ENCODE peak calls at places on chromosomes 7 and 10, in ten cellular contexts. K is heart right ventricle, O is sigmoid colon, F is fibroblast of lung, W is colonic mucosa, U is body of pancreas, G is brain microvascular endothelial cell, C is astrocyte, X is neural progenitor cell, I is left ventricle myocardium inferior. R is an unnamed sample.

GRCh38 chr10:113187066-113187777 is 237.2 kb downstream of the TCF7L2 start:
- DNase-seq in K (peak; percentile 84), O (peak; percentile 92), F (peak; percentile 14), W (no peak), U (peak; percentile 65), G (peak; percentile 14), C (peak; percentile 10), X (no peak), I (peak; percentile 75), R (peak; percentile 44)

GRCh38 chr10:110919971-110920881 is 822 bp downstream of the SHOC2 start:
- DNase-seq in K (peak; percentile 42), O (peak; percentile 73), F (peak; percentile 39), W (peak; percentile 56), U (peak; percentile 48), G (peak; percentile 22), C (no peak), X (peak; percentile 70), I (no peak), R (peak; percentile 60)

GRCh38 chr10:73884017-73884416 is 9.7 kb upstream of the CAMK2G start:
- DNase-seq in K (no peak), O (no peak), F (no peak), W (no peak), U (no peak), G (no peak), C (no peak), X (no peak), I (no peak), R (no peak)

GRCh38 chr7:19587291-19587690 is 121.5 kb downstream of the POLR1F start:
- DNase-seq in K (no peak), O (no peak), F (no peak), W (no peak), U (no peak), G (no peak), C (no peak), X (peak; percentile 14), I (no peak), R (no peak)

GRCh38 chr7:132578050-132578370 is 1.7 kb upstream of the PLXNA4 start:
- DNase-seq in K (no peak), O (no peak), F (no peak), W (no peak), U (no peak), G (no peak), C (no peak), X (no peak), I (no peak), R (no peak)

GRCh38 chr7:151366872-151367207 is 25.2 kb downstream of the NUB1 start:
- DNase-seq in K (no peak), O (peak; percentile 82), F (peak; percentile 86), W (no peak), U (no peak), G (peak; percentile 60), C (peak; percentile 82), X (no peak), I (no peak), R (peak; percentile 76)

GRCh38 chr10:95613330-95613729 is 43.2 kb downstream of the ALDH18A1 start:
- DNase-seq in K (no peak), O (no peak), F (no peak), W (no peak), U (no peak), G (no peak), C (no peak), X (no peak), I (no peak), R (no peak)

GRCh38 chr10:67696029-67696428 is at the start of gene CTNNA3:
- DNase-seq in K (no peak), O (no peak), F (no peak), W (no peak), U (no peak), G (no peak), C (no peak), X (peak; percentile 37), I (no peak), R (no peak)

GRCh38 chr7:70553364-70553763 is 578.6 kb upstream of the GALNT17 start:
- DNase-seq in K (no peak), O (no peak), F (no peak), W (no peak), U (no peak), G (no peak), C (no peak), X (no peak), I (no peak), R (no peak)

GRCh38 chr10:57015595-57016303 is 654.7 kb upstream of the ZWINT start:
- DNase-seq in K (no peak), O (no peak), F (no peak), W (no peak), U (no peak), G (no peak), C (no peak), X (no peak), I (no peak), R (no peak)

GRCh38 chr7:151091431-151091830 is 5.2 kb downstream of the AGAP3 start:
- DNase-seq in K (no peak), O (no peak), F (no peak), W (peak; percentile 78), U (peak; percentile 54), G (no peak), C (no peak), X (peak; percentile 70), I (no peak), R (peak; percentile 22)

GRCh38 chr10:70756710-70757360 is 28.3 kb downstream of the TBATA start:
- DNase-seq in K (no peak), O (no peak), F (peak; percentile 20), W (no peak), U (no peak), G (peak; percentile 47), C (peak; percentile 30), X (no peak), I (no peak), R (peak; percentile 74)

GRCh38 chr7:140557809-140558518 is 78.7 kb upstream of the MKRN1 start:
- DNase-seq in K (no peak), O (no peak), F (no peak), W (no peak), U (no peak), G (no peak), C (no peak), X (no peak), I (no peak), R (no peak)

GRCh38 chr7:36509962-36510361 is 120.3 kb downstream of the ANLN start:
- DNase-seq in K (no peak), O (no peak), F (no peak), W (no peak), U (no peak), G (no peak), C (no peak), X (no peak), I (no peak), R (no peak)

GRCh38 chr7:153381275-153382119 is 621.9 kb downstream of the ACTR3B start:
- DNase-seq in K (peak; percentile 23), O (peak; percentile 77), F (no peak), W (no peak), U (peak; percentile 43), G (no peak), C (no peak), X (peak; percentile 62), I (no peak), R (no peak)
- TF ChIP-seq CTCF in K (peak; percentile 73), O (peak; percentile 91), F (no peak), W (peak; percentile 52), U (peak; percentile 71), G (peak; percentile 34), C (peak; percentile 45), X (peak; percentile 88), I (peak; percentile 75), R (peak; percentile 13)

GRCh38 chr10:71829171-71829570 is 21.9 kb downstream of the PSAP start:
- DNase-seq in K (no peak), O (peak; percentile 84), F (peak; percentile 53), W (no peak), U (no peak), G (no peak), C (no peak), X (no peak), I (no peak), R (peak; percentile 53)

GRCh38 chr10:71825217-71825616 is 25.8 kb downstream of the PSAP start:
- DNase-seq in K (no peak), O (no peak), F (no peak), W (no peak), U (no peak), G (no peak), C (no peak), X (no peak), I (no peak), R (no peak)

GRCh38 chr10:71830726-71831125 is 20.3 kb downstream of the PSAP start:
- DNase-seq in K (no peak), O (no peak), F (no peak), W (no peak), U (no peak), G (no peak), C (no peak), X (no peak), I (no peak), R (no peak)

GRCh38 chr10:71828702-71829101 is 22.3 kb downstream of the PSAP start:
- DNase-seq in K (no peak), O (no peak), F (no peak), W (no peak), U (no peak), G (no peak), C (no peak), X (no peak), I (no peak), R (no peak)

GRCh38 chr10:71827828-71828227 is 23.2 kb downstream of the PSAP start:
- DNase-seq in K (no peak), O (no peak), F (no peak), W (no peak), U (no peak), G (no peak), C (no peak), X (no peak), I (no peak), R (no peak)
- H3K4me3 ChIP-seq in K (no peak overlapping the region), O (no peak overlapping the region), F (no peak overlapping the region), W (no peak overlapping the region), U (no peak overlapping the region), G (no peak overlapping the region), C (no peak overlapping the region), X (no peak overlapping the region), I (no peak overlapping the region), R (no peak overlapping the region)

DNA sequence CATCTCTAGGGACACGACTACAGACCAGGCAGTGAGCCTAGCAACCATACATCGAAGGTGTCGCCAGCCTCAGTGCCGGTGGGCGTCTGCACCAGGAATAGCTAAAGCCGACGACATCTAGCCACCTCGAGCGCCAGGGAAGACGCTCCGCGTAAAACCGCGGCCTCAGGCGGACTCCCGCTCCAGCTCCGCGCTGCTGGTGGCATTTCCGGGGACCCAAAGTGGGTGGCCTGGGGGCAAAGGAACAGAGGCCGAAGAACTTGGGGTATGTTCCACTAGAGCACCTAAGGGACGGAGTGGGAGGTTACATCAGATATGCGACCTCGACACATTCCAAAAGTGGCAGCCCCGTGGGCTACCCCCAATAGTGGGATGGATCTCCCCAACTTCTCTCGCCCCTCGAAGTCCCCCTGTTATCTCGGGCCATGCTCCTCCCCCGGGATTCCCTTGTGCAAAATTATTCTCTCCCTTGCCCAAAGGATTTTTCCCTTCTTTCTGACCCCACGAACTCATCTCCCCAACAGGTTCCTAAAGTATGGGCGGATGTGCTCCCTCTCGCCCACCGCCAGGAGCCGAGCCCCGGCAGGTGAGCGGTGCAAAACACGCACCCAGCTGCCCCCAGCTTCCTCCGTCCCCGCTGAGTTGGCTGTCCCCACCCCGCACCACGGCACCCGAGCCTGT is 1.2 kb downstream of the KCNMA1 start:
- DNase-seq in K (no peak), O (no peak), F (no peak), W (no peak), U (no peak), G (no peak), C (no peak), X (peak; percentile 61), I (no peak), R (no peak)
- TF ChIP-seq CTCF in K (no peak), O (peak; percentile 28), F (no peak), W (no peak), U (no peak), G (peak; percentile 44), C (no peak), X (peak; percentile 28), I (no peak), R (no peak)

GRCh38 chr10:132257271-132257670 is 50.5 kb downstream of the STK32C start:
- DNase-seq in K (no peak), O (no peak), F (peak; percentile 13), W (no peak), U (no peak), G (peak; percentile 25), C (peak; percentile 40), X (no peak), I (no peak), R (peak; percentile 15)
- H3K4me3 ChIP-seq in K (no peak overlapping the region), O (no peak overlapping the region), F (no peak overlapping the region), W (no peak overlapping the region), U (no peak overlapping the region), G (no peak overlapping the region), C (no peak overlapping the region), X (no peak overlapping the region), I (no peak overlapping the region), R (no peak overlapping the region)

R was measured in choroid plexus epithelial cell.